ENCODE peak calls at places on chromosomes 7 and 10, in four cellular contexts. L is endothelial cell, E is NCI-H1105, R is cardiac fibroblast. U is an unnamed sample.

GRCh38 chr10:69025370-69025896 is 36.8 kb downstream of the KIFBP start:
- DNase-seq in L (no peak), E (no peak), R (no peak), U (no peak)

GRCh38 chr10:31698169-31698890 is 230.3 kb downstream of the ARHGAP12 start:
- DNase-seq in L (no peak), E (no peak), R (peak), U (peak)

GRCh38 chr7:57328457-57328856 is 121.5 kb upstream of the ZNF716 start:
- DNase-seq in L (no peak), E (no peak), R (no peak), U (no peak)

GRCh38 chr7:100969066-100969615 is at the start of gene MUC12:
- DNase-seq in L (no peak), E (no peak), R (no peak), U (no peak)

GRCh38 chr10:1309237-1309968 is 253.2 kb downstream of the WDR37 start:
- DNase-seq in L (no peak), E (no peak), R (no peak), U (no peak)

GRCh38 chr10:8069627-8070026 is 15.1 kb downstream of the GATA3 start:
- DNase-seq in L (no peak), E (no peak), R (no peak), U (peak)

GRCh38 chr7:5395246-5395645 is 28.4 kb downstream of the TNRC18 start:
- DNase-seq in L (no peak), E (no peak), R (no peak), U (no peak)

GRCh38 chr7:6419310-6419773 is 28.4 kb downstream of the DAGLB start:
- DNase-seq in L (no peak), E (no peak), R (no peak), U (no peak)